ENCODE peak calls at places on chromosomes 1 and 21, in four cellular contexts. S, D, F and K are unnamed samples.

GRCh38 chr1:113976609-113977278 is 2.5 kb upstream of the OLFML3 start:
- DNase-seq in S (peak), D (peak), F (no peak), K (peak)

GRCh38 chr1:26972390-26972789 is 12.1 kb upstream of the KDF1 start:
- DNase-seq in S (no peak), D (no peak), F (no peak), K (no peak)

GRCh38 chr1:156931553-156931952 is 11.1 kb downstream of the LRRC71 start:
- DNase-seq in S (no peak), D (no peak), F (no peak), K (no peak)

GRCh38 chr21:41966341-41966833 is 12.6 kb upstream of the C2CD2 start:
- DNase-seq in S (no peak), D (no peak), F (no peak), K (no peak)

GRCh38 chr1:197001828-197002227 is 24.5 kb downstream of the CFHR5 start:
- DNase-seq in S (no peak), D (no peak), F (no peak), K (no peak)

GRCh38 chr1:1153874-1154273 is 19.8 kb upstream of the TTLL10 start:
- DNase-seq in S (no peak), D (no peak), F (no peak), K (no peak)

GRCh38 chr1:47650205-47650604 is 212.4 kb downstream of the FOXD2 start:
- DNase-seq in S (no peak), D (peak), F (peak), K (no peak)

GRCh38 chr1:52629667-52630066 is 3.3 kb upstream of the SHISAL2A start:
- DNase-seq in S (no peak), D (no peak), F (no peak), K (no peak)

GRCh38 chr1:226649780-226650179 is 89.3 kb downstream of the ITPKB start:
- DNase-seq in S (no peak), D (no peak), F (no peak), K (no peak)

GRCh38 chr21:42674351-42674940 is 21.0 kb downstream of the PDE9A start:
- DNase-seq in S (peak), D (no peak), F (no peak), K (peak)

GRCh38 chr21:42424848-42425602 is 21.3 kb downstream of the UBASH3A start:
- DNase-seq in S (no peak), D (no peak), F (no peak), K (no peak)

GRCh38 chr1:170866646-170867045 is 68.7 kb upstream of the MROH9 start:
- DNase-seq in S (no peak), D (no peak), F (no peak), K (no peak)

GRCh38 chr1:19115082-19115808 is 94.8 kb downstream of the UBR4 start:
- DNase-seq in S (no peak), D (no peak), F (no peak), K (no peak)

GRCh38 chr1:59766463-59766862 is 48.3 kb upstream of the HOOK1 start:
- DNase-seq in S (no peak), D (no peak), F (no peak), K (no peak)

GRCh38 chr1:23210351-23210785 is 6.9 kb downstream of the HTR1D start:
- DNase-seq in S (no peak), D (no peak), F (peak), K (no peak)

GRCh38 chr1:39282537-39283216 is 78.2 kb downstream of the MACF1 start:
- DNase-seq in S (no peak), D (no peak), F (no peak), K (no peak)

GRCh38 chr1:162892916-162893714 is 32.1 kb upstream of the CCDC190 start:
- DNase-seq in S (no peak), D (no peak), F (no peak), K (no peak)

GRCh38 chr1:32066489-32066873 is 6.3 kb upstream of the TMEM39B start:
- DNase-seq in S (no peak), D (no peak), F (peak), K (peak)

GRCh38 chr1:56527548-56528302 is 51.6 kb downstream of the PLPP3 start:
- DNase-seq in S (no peak), D (peak), F (no peak), K (peak)

GRCh38 chr1:235586413-235586812 is 63.2 kb downstream of the GNG4 start:
- DNase-seq in S (no peak), D (no peak), F (no peak), K (no peak)

GRCh38 chr1:4880621-4881020 is 226.2 kb downstream of the AJAP1 start:
- DNase-seq in S (no peak), D (no peak), F (no peak), K (no peak)

GRCh38 chr1:25716320-25716719 is 83.7 kb upstream of the SELENON start:
- DNase-seq in S (no peak), D (no peak), F (no peak), K (no peak)

GRCh38 chr1:62437273-62437945 is 560 bp downstream of the USP1 start:
- DNase-seq in S (peak), D (peak), F (no peak), K (no peak)

GRCh38 chr1:1157914-1158710 is 15.6 kb upstream of the TTLL10 start:
- DNase-seq in S (peak), D (peak), F (no peak), K (no peak)

GRCh38 chr1:188822248-188822647 is 1655.4 kb downstream of the BRINP3 start:
- DNase-seq in S (no peak), D (no peak), F (no peak), K (no peak)

GRCh38 chr1:60118119-60118518 is 44.5 kb upstream of the C1orf87 start:
- DNase-seq in S (no peak), D (no peak), F (no peak), K (no peak)

GRCh38 chr1:52002038-52002917 is 11.8 kb upstream of the RAB3B start:
- DNase-seq in S (peak), D (peak), F (peak), K (peak)

GRCh38 chr1:19033926-19034680 is 77.6 kb upstream of the IFFO2 start:
- DNase-seq in S (no peak), D (no peak), F (peak), K (no peak)

GRCh38 chr1:189962171-189962570 is 515.5 kb downstream of the BRINP3 start:
- DNase-seq in S (no peak), D (no peak), F (no peak), K (no peak)